ENCODE peak calls at places on chromosomes 16 and 17, in four cellular contexts. N is kidney glomerular epithelial cell; M is SJSA1; X is activated naive CD4-positive, alpha-beta T cell treated with anti-CD3 and anti-CD28 coated beads, Interleukin-2, amount 10 ng/mL, durations not matched to agents 7 days and 5 days. J is an unnamed sample.

GRCh38 chr16:24850289-24850931 is 4.6 kb downstream of the SLC5A11 start:
- DNase-seq in M (peak; percentile 36), N (peak; percentile 31), X (no peak), J (no peak)

GRCh38 chr17:81393684-81394376 is 1.4 kb upstream of the BAHCC1 start:
- DNase-seq in X (peak; percentile 32), N (peak; percentile 99), M (peak; percentile 99), J (peak; percentile 98)

GRCh38 chr17:58409432-58409831 is 7.9 kb downstream of the RNF43 start:
- DNase-seq in X (no peak), M (no peak), N (no peak), J (no peak)

GRCh38 chr17:50830994-50831393 is 4.4 kb upstream of the WFIKKN2 start:
- DNase-seq in X (peak; percentile 3), M (no peak), N (no peak), J (no peak)

GRCh38 chr16:5056347-5056746 is 9.4 kb downstream of the C16orf89 start:
- DNase-seq in M (no peak), X (peak; percentile 71), N (no peak), J (no peak)

GRCh38 chr17:76515291-76515949 is 14.2 kb upstream of the RHBDF2 start:
- DNase-seq in M (peak; percentile 87), X (peak; percentile 89), N (peak; percentile 82), J (no peak)

GRCh38 chr17:72273301-72274056 is 152.7 kb downstream of the SOX9 start:
- DNase-seq in X (no peak), N (no peak), M (no peak), J (no peak)

GRCh38 chr16:81610144-81610842 is 165.7 kb downstream of the CMIP start:
- DNase-seq in X (no peak), N (peak; percentile 45), M (no peak), J (peak; percentile 55)

GRCh38 chr17:65143899-65144590 is 6.9 kb downstream of the RGS9 start:
- DNase-seq in M (peak; percentile 69), N (no peak), X (no peak), J (no peak)

GRCh38 chr16:17382514-17382913 is 88.2 kb downstream of the XYLT1 start:
- DNase-seq in X (no peak), M (no peak), N (no peak), J (no peak)

GRCh38 chr16:66365588-66365987 is 903 bp upstream of the CDH5 start:
- DNase-seq in M (no peak), N (no peak), X (no peak), J (no peak)

GRCh38 chr17:41885733-41886132 is 20.5 kb upstream of the KLHL11 start:
- DNase-seq in N (peak; percentile 8), M (no peak), X (peak; percentile 25), J (no peak)

GRCh38 chr17:40309938-40310510 is 1.0 kb downstream of the RARA start:
- DNase-seq in N (no peak), M (no peak), X (peak; percentile 18), J (no peak)

GRCh38 chr16:84190731-84191388 is at the start of gene ADAD2:
- DNase-seq in M (no peak), X (no peak), N (no peak), J (no peak)

GRCh38 chr17:32720671-32721070 is 156.3 kb downstream of the MYO1D start:
- DNase-seq in X (no peak), N (peak; percentile 39), M (no peak), J (no peak)

GRCh38 chr17:27647755-27648154 is 16.8 kb downstream of the LGALS9 start:
- DNase-seq in X (no peak), M (no peak), N (no peak), J (no peak)